ENCODE peak calls at places on chromosomes 12 and 14, in six cellular contexts. F is dermis blood vessel endothelial cell; M is GM10248; W is Right ventricle myocardium superior; D is activated CD8-positive, alpha-beta memory T cell treated with anti-CD3 and anti-CD28 coated beads for 4 hours; L is RCC 7860. A is an unnamed sample.

GRCh38 chr14:104681689-104682074 is 7.7 kb upstream of the INF2 start:
- DNase-seq in F (peak; percentile 91), M (no peak), W (peak; percentile 94), D (no peak), L (peak; percentile 65), A (no peak)

GRCh38 chr14:96122496-96122895 is 82.1 kb upstream of the BDKRB2 start:
- DNase-seq in F (no peak), M (no peak), W (no peak), D (no peak), L (no peak), A (no peak)

GRCh38 chr14:103890836-103891666 is 37.2 kb upstream of the TDRD9 start:
- DNase-seq in F (peak; percentile 53), M (no peak), W (no peak), D (no peak), L (no peak), A (no peak)

GRCh38 chr14:52950410-52950897 is 396 bp downstream of the FERMT2 start:
- DNase-seq in F (peak; percentile 71), M (no peak), W (peak; percentile 71), D (no peak), L (peak; percentile 9), A (peak; percentile 70)

GRCh38 chr12:115042341-115042740 is 358.4 kb upstream of the TBX3 start:
- DNase-seq in F (no peak), M (no peak), W (no peak), D (no peak), L (no peak), A (no peak)

GRCh38 chr12:63103489-63104131 is 47.4 kb downstream of the AVPR1A start:
- DNase-seq in F (peak; percentile 60), M (peak; percentile 28), W (no peak), D (no peak), L (peak; percentile 22), A (peak; percentile 41)

GRCh38 chr12:111597731-111598636 is 1.1 kb downstream of the ATXN2 start:
- DNase-seq in F (peak; percentile 47), M (peak; percentile 55), W (peak; percentile 64), D (no peak), L (no peak), A (peak; percentile 46)

GRCh38 chr12:83826112-83826511 is 1086.5 kb downstream of the SLC6A15 start:
- DNase-seq in F (no peak), M (peak; percentile 34), W (peak; percentile 38), D (no peak), L (no peak), A (no peak)

GRCh38 chr12:22874151-22874550 is 249.2 kb downstream of the ETNK1 start:
- DNase-seq in F (no peak), M (no peak), W (no peak), D (no peak), L (no peak), A (no peak)

GRCh38 chr14:76868453-76869170 is 42.4 kb downstream of the LRRC74A start:
- DNase-seq in F (no peak), M (no peak), W (no peak), D (no peak), L (no peak), A (no peak)

GRCh38 chr14:37153483-37153882 is 18.9 kb downstream of the SLC25A21 start:
- DNase-seq in F (no peak), M (no peak), W (no peak), D (no peak), L (no peak), A (no peak)

GRCh38 chr12:22406622-22407021 is 72.1 kb upstream of the ST8SIA1 start:
- DNase-seq in F (no peak), M (no peak), W (no peak), D (no peak), L (no peak), A (no peak)

GRCh38 chr12:85509857-85510256 is 229.8 kb downstream of the ALX1 start:
- DNase-seq in F (no peak), M (peak; percentile 14), W (no peak), D (no peak), L (no peak), A (no peak)

GRCh38 chr12:93972411-93973208 is 175.8 kb upstream of the PLXNC1 start:
- DNase-seq in F (no peak), M (no peak), W (no peak), D (no peak), L (peak; percentile 31), A (no peak)

GRCh38 chr14:99717682-99718013 is 33.5 kb downstream of the CYP46A1 start:
- DNase-seq in F (no peak), M (peak; percentile 6), W (no peak), D (no peak), L (no peak), A (no peak)

GRCh38 chr12:11677752-11678151 is 28.3 kb downstream of the ETV6 start:
- DNase-seq in F (no peak), M (no peak), W (peak; percentile 64), D (no peak), L (no peak), A (no peak)

GRCh38 chr12:90235642-90236041 is 527.0 kb upstream of the ATP2B1 start:
- DNase-seq in F (no peak), M (no peak), W (no peak), D (no peak), L (no peak), A (no peak)

GRCh38 chr12:34598851-34599529 is 576.7 kb downstream of the ALG10 start:
- DNase-seq in F (no peak), M (peak; percentile 1), W (no peak), D (no peak), L (no peak), A (no peak)

GRCh38 chr14:24542346-24542936 is 33.6 kb downstream of the CTSG start:
- DNase-seq in F (no peak), M (no peak), W (no peak), D (no peak), L (no peak), A (no peak)

GRCh38 chr14:22848391-22849164 is 12.2 kb downstream of the MMP14 start:
- DNase-seq in F (peak; percentile 78), M (no peak), W (peak; percentile 82), D (no peak), L (no peak), A (no peak)

GRCh38 chr12:3227076-3227975 is 150.1 kb downstream of the TSPAN9 start:
- DNase-seq in F (peak; percentile 49), M (no peak), W (no peak), D (no peak), L (no peak), A (peak; percentile 70)

GRCh38 chr14:24952851-24953666 is 96.9 kb downstream of the STXBP6 start:
- DNase-seq in F (no peak), M (no peak), W (no peak), D (no peak), L (no peak), A (no peak)

GRCh38 chr12:20044304-20044703 is 324.0 kb upstream of the PDE3A start:
- DNase-seq in F (no peak), M (no peak), W (no peak), D (no peak), L (no peak), A (no peak)

GRCh38 chr14:54343276-54344121 is 53.3 kb upstream of the CDKN3 start:
- DNase-seq in F (peak; percentile 61), M (no peak), W (no peak), D (no peak), L (no peak), A (peak; percentile 28)

GRCh38 chr14:75238728-75239455 is 39.7 kb upstream of the FOS start:
- DNase-seq in F (no peak), M (no peak), W (no peak), D (no peak), L (peak; percentile 27), A (no peak)

GRCh38 chr12:69534389-69534822 is 50.9 kb upstream of the CCT2 start:
- DNase-seq in F (peak; percentile 81), M (peak; percentile 47), W (no peak), D (peak; percentile 0), L (peak; percentile 92), A (peak; percentile 87)

GRCh38 chr12:112381421-112381897 is 772 bp downstream of the HECTD4 start:
- DNase-seq in F (peak; percentile 13), M (peak; percentile 70), W (peak; percentile 41), D (no peak), L (no peak), A (no peak)

GRCh38 chr12:108784270-108784669 is 53.0 kb upstream of the CORO1C start:
- DNase-seq in F (no peak), M (no peak), W (no peak), D (no peak), L (no peak), A (no peak)

GRCh38 chr14:35963209-35963608 is 137.1 kb downstream of the BRMS1L start:
- DNase-seq in F (peak; percentile 10), M (no peak), W (no peak), D (no peak), L (no peak), A (peak; percentile 3)

GRCh38 chr12:73726881-73727280 is 810.8 kb upstream of the ATXN7L3B start:
- DNase-seq in F (no peak), M (no peak), W (no peak), D (no peak), L (no peak), A (no peak)

A was measured in dermis microvascular lymphatic vessel endothelial cell.